ENCODE peak calls at places on chromosomes 16 and 17, in eight cellular contexts. One of them, this sample, is unnamed.

GRCh38 chr16:22814330-22815105 is 556 bp downstream of the HS3ST2 start:
- DNase-seq in IMR-90: no peak
- DNase-seq in left cardiac atrium: peak; percentile 28
- DNase-seq in stimulated activated CD4-positive, alpha-beta T cell treated with anti-CD3 and anti-CD28 coated beads, TNF-alpha, amount 100 ng/mL, for 24 hours: no peak
- DNase-seq in Daoy: peak; percentile 16
- DNase-seq in GOT3: no peak
- DNase-seq in stimulated activated CD8-positive, alpha-beta memory T cell treated with anti-CD3 and anti-CD28 coated beads, Interleukin-15, amount 100 ng/mL, for 24 hours: no peak
- DNase-seq in suprapubic skin: no peak
- DNase-seq in this sample: no peak

GRCh38 chr16:49767414-49767813 is 88.5 kb downstream of the ZNF423 start:
- DNase-seq in IMR-90: no peak
- DNase-seq in left cardiac atrium: no peak
- DNase-seq in stimulated activated CD4-positive, alpha-beta T cell treated with anti-CD3 and anti-CD28 coated beads, TNF-alpha, amount 100 ng/mL, for 24 hours: no peak
- DNase-seq in Daoy: no peak
- DNase-seq in GOT3: no peak
- DNase-seq in stimulated activated CD8-positive, alpha-beta memory T cell treated with anti-CD3 and anti-CD28 coated beads, Interleukin-15, amount 100 ng/mL, for 24 hours: no peak
- DNase-seq in suprapubic skin: no peak
- DNase-seq in this sample: no peak

GRCh38 chr16:30350134-30350871 is 4.8 kb downstream of the CD2BP2 start:
- DNase-seq in IMR-90: no peak
- DNase-seq in left cardiac atrium: no peak
- DNase-seq in stimulated activated CD4-positive, alpha-beta T cell treated with anti-CD3 and anti-CD28 coated beads, TNF-alpha, amount 100 ng/mL, for 24 hours: no peak
- DNase-seq in Daoy: no peak
- DNase-seq in GOT3: no peak
- DNase-seq in stimulated activated CD8-positive, alpha-beta memory T cell treated with anti-CD3 and anti-CD28 coated beads, Interleukin-15, amount 100 ng/mL, for 24 hours: no peak
- DNase-seq in suprapubic skin: peak; percentile 4
- DNase-seq in this sample: no peak

GRCh38 chr17:10061131-10061581 is 137.2 kb downstream of the GAS7 start:
- DNase-seq in IMR-90: no peak
- DNase-seq in left cardiac atrium: peak; percentile 45
- DNase-seq in stimulated activated CD4-positive, alpha-beta T cell treated with anti-CD3 and anti-CD28 coated beads, TNF-alpha, amount 100 ng/mL, for 24 hours: no peak
- DNase-seq in Daoy: no peak
- DNase-seq in GOT3: no peak
- DNase-seq in stimulated activated CD8-positive, alpha-beta memory T cell treated with anti-CD3 and anti-CD28 coated beads, Interleukin-15, amount 100 ng/mL, for 24 hours: no peak
- DNase-seq in suprapubic skin: peak; percentile 90
- DNase-seq in this sample: peak; percentile 63

GRCh38 chr16:2856061-2856670 is 1.8 kb downstream of the PRSS22 start:
- DNase-seq in IMR-90: no peak
- DNase-seq in left cardiac atrium: no peak
- DNase-seq in stimulated activated CD4-positive, alpha-beta T cell treated with anti-CD3 and anti-CD28 coated beads, TNF-alpha, amount 100 ng/mL, for 24 hours: no peak
- DNase-seq in Daoy: peak; percentile 27
- DNase-seq in GOT3: no peak
- DNase-seq in stimulated activated CD8-positive, alpha-beta memory T cell treated with anti-CD3 and anti-CD28 coated beads, Interleukin-15, amount 100 ng/mL, for 24 hours: no peak
- DNase-seq in suprapubic skin: no peak
- DNase-seq in this sample: peak; percentile 39

GRCh38 chr17:48055531-48056245 is 7.5 kb downstream of the NFE2L1 start:
- DNase-seq in IMR-90: peak; percentile 92
- DNase-seq in left cardiac atrium: peak; percentile 7
- DNase-seq in stimulated activated CD4-positive, alpha-beta T cell treated with anti-CD3 and anti-CD28 coated beads, TNF-alpha, amount 100 ng/mL, for 24 hours: peak; percentile 34
- DNase-seq in Daoy: peak; percentile 69
- DNase-seq in GOT3: peak; percentile 16
- DNase-seq in stimulated activated CD8-positive, alpha-beta memory T cell treated with anti-CD3 and anti-CD28 coated beads, Interleukin-15, amount 100 ng/mL, for 24 hours: no peak
- DNase-seq in suprapubic skin: no peak
- DNase-seq in this sample: no peak

GRCh38 chr16:15539197-15539596 is 103.8 kb downstream of the MARF1 start:
- DNase-seq in IMR-90: no peak
- DNase-seq in left cardiac atrium: no peak
- DNase-seq in stimulated activated CD4-positive, alpha-beta T cell treated with anti-CD3 and anti-CD28 coated beads, TNF-alpha, amount 100 ng/mL, for 24 hours: no peak
- DNase-seq in Daoy: no peak
- DNase-seq in GOT3: no peak
- DNase-seq in stimulated activated CD8-positive, alpha-beta memory T cell treated with anti-CD3 and anti-CD28 coated beads, Interleukin-15, amount 100 ng/mL, for 24 hours: no peak
- DNase-seq in suprapubic skin: no peak
- DNase-seq in this sample: no peak

GRCh38 chr16:12542818-12543699 is 260.6 kb downstream of the CPPED1 start:
- DNase-seq in IMR-90: no peak
- DNase-seq in left cardiac atrium: no peak
- DNase-seq in stimulated activated CD4-positive, alpha-beta T cell treated with anti-CD3 and anti-CD28 coated beads, TNF-alpha, amount 100 ng/mL, for 24 hours: no peak
- DNase-seq in Daoy: no peak
- DNase-seq in GOT3: no peak
- DNase-seq in stimulated activated CD8-positive, alpha-beta memory T cell treated with anti-CD3 and anti-CD28 coated beads, Interleukin-15, amount 100 ng/mL, for 24 hours: no peak
- DNase-seq in suprapubic skin: no peak
- DNase-seq in this sample: no peak